ENCODE peak calls at places on chromosomes 7 and 10, in six cellular contexts. N is cerebellar cortex, L is NCI-H2029, R is NCI-H460, U is NAMALWA, Y is GM10248. V is an unnamed sample.

GRCh38 chr10:61882621-61883375 is 18.7 kb upstream of the ARID5B start:
- DNase-seq in L (no peak), Y (no peak), R (no peak), N (no peak), U (no peak), V (no peak)

GRCh38 chr10:91709394-91709798 is 76.5 kb upstream of the PPP1R3C start:
- DNase-seq in Y (no peak), L (peak), N (no peak), R (no peak), U (no peak), V (peak)

GRCh38 chr7:66276363-66276762 is 71.2 kb downstream of the TPST1 start:
- DNase-seq in L (no peak), R (no peak), U (no peak), Y (no peak), N (no peak), V (no peak)

GRCh38 chr7:135291809-135292253 is 58.2 kb downstream of the STRA8 start:
- DNase-seq in Y (no peak), R (no peak), U (no peak), L (peak), N (no peak), V (no peak)

GRCh38 chr7:33757563-33758165 is 147.7 kb upstream of the BMPER start:
- DNase-seq in Y (peak), U (peak), L (peak), N (peak), R (peak), V (no peak)

GRCh38 chr10:97937054-97937453 is 87.4 kb downstream of the GOLGA7B start:
- DNase-seq in N (no peak), L (no peak), R (no peak), Y (no peak), U (no peak), V (no peak)

GRCh38 chr10:10209152-10209551 is 808.5 kb upstream of the CELF2 start:
- DNase-seq in L (no peak), N (peak), U (peak), Y (no peak), R (peak), V (no peak)

GRCh38 chr10:132793871-132794849 is 8.2 kb upstream of the NKX6-2 start:
- DNase-seq in U (peak), N (no peak), L (peak), R (no peak), Y (no peak), V (no peak)

GRCh38 chr10:5623081-5623748 is 43.2 kb downstream of the ASB13 start:
- DNase-seq in L (peak), U (peak), Y (peak), N (peak), R (peak), V (peak)

GRCh38 chr10:34985146-34985545 is 105.0 kb downstream of the CUL2 start:
- DNase-seq in Y (no peak), R (no peak), U (no peak), N (no peak), L (no peak), V (no peak)

GRCh38 chr7:24757799-24758275 is 573 bp upstream of the GSDME start:
- DNase-seq in L (no peak), N (no peak), U (no peak), R (no peak), Y (no peak), V (no peak)

GRCh38 chr7:82715344-82715743 is 271.8 kb upstream of the CACNA2D1 start:
- DNase-seq in U (no peak), L (no peak), R (no peak), N (no peak), Y (no peak), V (no peak)

GRCh38 chr10:46255696-46256355 is 31.0 kb upstream of the ANTXRL start:
- DNase-seq in R (peak), U (peak), N (peak), L (no peak), Y (peak), V (peak)